ENCODE peak calls at places on chromosomes 5 and 9, in eight cellular contexts. E, I, X, B, O, W, C and F are unnamed samples.

GRCh38 chr9:34592895-34593601 is 3.5 kb upstream of the CNTFR start:
- DNase-seq in E (no peak), I (no peak), X (no peak), B (peak; percentile 44), O (no peak), W (no peak), C (peak; percentile 47), F (no peak)

GRCh38 chr5:43075319-43076293 is 35.5 kb upstream of the ANXA2R start:
- DNase-seq in E (no peak), I (no peak), X (no peak), B (no peak), O (no peak), W (no peak), C (no peak), F (no peak)

GRCh38 chr9:31541626-31542025 is 842.8 kb upstream of the ACO1 start:
- DNase-seq in E (no peak), I (no peak), X (no peak), B (no peak), O (no peak), W (no peak), C (no peak), F (no peak)

GRCh38 chr5:36300927-36301540 is 668 bp downstream of the RANBP3L start:
- DNase-seq in E (no peak), I (no peak), X (no peak), B (peak; percentile 38), O (no peak), W (no peak), C (no peak), F (no peak)

GRCh38 chr5:134063421-134063820 is 51.1 kb upstream of the TCF7 start:
- DNase-seq in E (no peak), I (no peak), X (peak; percentile 36), B (no peak), O (no peak), W (no peak), C (no peak), F (no peak)

GRCh38 chr5:129718766-129719165 is 29.1 kb upstream of the MINAR2 start:
- DNase-seq in E (no peak), I (no peak), X (no peak), B (no peak), O (no peak), W (no peak), C (no peak), F (no peak)

GRCh38 chr9:125674981-125675973 is 31.7 kb downstream of the MAPKAP1 start:
- DNase-seq in E (no peak), I (no peak), X (no peak), B (no peak), O (peak; percentile 58), W (no peak), C (no peak), F (no peak)

GRCh38 chr5:59380350-59380951 is 513.1 kb downstream of the PDE4D start:
- DNase-seq in E (peak; percentile 11), I (no peak), X (no peak), B (no peak), O (peak; percentile 37), W (no peak), C (peak; percentile 28), F (no peak)

GRCh38 chr5:97412959-97413358 is 229.9 kb upstream of the RIOK2 start:
- DNase-seq in E (no peak), I (no peak), X (no peak), B (no peak), O (no peak), W (no peak), C (no peak), F (no peak)

GRCh38 chr5:150409638-150410523 is 2.8 kb downstream of the CD74 start:
- DNase-seq in E (no peak), I (peak; percentile 94), X (peak; percentile 85), B (peak; percentile 85), O (peak; percentile 81), W (no peak), C (peak; percentile 91), F (no peak)

GRCh38 chr5:134968055-134968454 is 348 bp downstream of the CATSPER3 start:
- DNase-seq in E (no peak), I (no peak), X (no peak), B (no peak), O (no peak), W (no peak), C (no peak), F (no peak)

GRCh38 chr9:107029146-107029545 is 166.2 kb downstream of the ZNF462 start:
- DNase-seq in E (no peak), I (no peak), X (no peak), B (no peak), O (no peak), W (no peak), C (no peak), F (no peak)

GRCh38 chr5:140303987-140304386 is 1.1 kb upstream of the PFDN1 start:
- DNase-seq in E (no peak), I (no peak), X (no peak), B (no peak), O (no peak), W (no peak), C (no peak), F (no peak)

GRCh38 chr5:89374818-89375521 is 492.0 kb upstream of the MEF2C start:
- DNase-seq in E (no peak), I (no peak), X (no peak), B (no peak), O (no peak), W (no peak), C (no peak), F (no peak)

DNA sequence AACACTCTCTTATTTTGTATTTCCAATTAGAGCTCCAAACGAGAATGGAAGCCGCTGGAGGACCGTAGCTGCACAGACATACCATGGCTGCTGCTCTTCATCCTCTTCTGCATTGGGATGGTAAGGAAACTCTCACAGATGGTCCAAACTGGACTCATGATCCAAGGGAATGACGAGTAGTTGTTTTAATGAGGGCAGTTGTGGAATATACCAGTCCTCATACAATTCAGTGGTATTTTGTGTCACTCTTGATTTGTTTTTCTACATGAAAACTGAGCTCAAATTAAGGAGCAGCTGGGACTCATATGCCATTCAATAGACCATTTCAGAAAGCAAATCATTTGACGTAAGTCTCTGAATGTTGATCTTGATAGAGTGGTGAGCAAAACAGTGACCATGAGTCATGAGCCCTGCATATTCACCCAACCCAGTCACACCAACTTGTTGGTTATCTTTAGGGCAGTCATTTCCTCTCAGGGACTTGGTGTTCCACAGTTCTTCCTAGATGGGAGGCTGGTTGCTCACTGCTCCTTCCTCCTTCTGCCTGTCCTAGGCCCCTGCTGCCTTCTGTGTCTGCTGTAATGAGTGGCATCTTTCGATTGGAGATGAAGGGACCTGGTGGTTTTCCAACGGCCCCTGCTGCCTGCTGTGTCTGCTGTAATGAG is 54.9 kb downstream of the SLC44A1 start:
- DNase-seq in E (no peak), I (no peak), X (no peak), B (peak; percentile 41), O (no peak), W (no peak), C (no peak), F (no peak)
- TF ChIP-seq POLR2AphosphoS5 in E (no peak), I (peak; percentile 30), X (no peak), B (no peak), O (no peak), W (no peak), C (peak; percentile 48), F (no peak)

DNA sequence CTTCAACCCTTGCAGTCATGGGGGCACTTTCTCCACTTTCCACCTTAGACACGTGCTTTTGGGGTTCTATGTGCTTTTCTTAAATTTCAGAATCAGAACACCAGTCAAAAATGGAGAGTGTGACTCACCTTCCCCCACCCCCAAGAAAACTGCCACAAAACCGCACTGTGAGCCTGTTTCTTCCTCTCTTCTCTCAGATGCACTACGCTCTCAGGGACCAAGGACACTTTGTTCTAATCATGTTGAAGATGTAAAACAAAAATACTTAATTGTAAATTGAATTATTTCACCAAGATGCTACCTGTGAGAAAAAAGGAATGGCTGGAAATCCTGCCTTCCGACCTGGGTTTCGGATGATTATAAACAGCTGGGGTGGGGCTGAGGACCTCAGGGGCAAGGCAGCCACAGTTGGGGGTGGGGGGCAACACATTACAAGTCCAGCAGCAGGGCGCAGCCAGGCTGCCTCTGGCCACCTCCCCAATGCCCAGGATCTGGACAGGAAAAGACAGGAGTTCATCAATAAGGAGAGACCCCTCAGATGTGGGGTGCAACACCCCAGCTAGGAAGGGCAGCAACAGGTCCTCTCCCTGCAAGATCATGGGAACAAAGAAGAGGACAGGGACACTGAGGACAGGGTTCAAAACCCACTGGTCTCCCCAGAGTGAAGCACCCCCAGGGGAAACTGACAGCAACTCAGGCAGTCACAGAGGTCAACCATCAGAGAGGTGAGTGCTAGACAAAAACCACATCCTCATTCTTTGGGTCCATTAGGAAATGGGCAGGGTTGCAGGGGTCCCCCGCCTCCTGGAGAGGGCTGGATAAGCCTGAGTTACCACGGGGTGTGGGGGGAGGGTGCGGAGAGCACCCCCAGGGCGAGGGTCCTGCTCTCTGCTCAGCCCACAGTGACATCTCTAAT is 33.7 kb downstream of the SEMA4D start:
- DNase-seq in E (peak; percentile 59), I (no peak), X (peak; percentile 88), B (peak; percentile 47), O (no peak), W (peak; percentile 61), C (no peak), F (no peak)
- TF ChIP-seq POLR2AphosphoS5 in E (no peak), I (no peak), X (peak; percentile 50), B (no peak), O (no peak), W (peak; percentile 25), C (no peak), F (no peak)

DNA sequence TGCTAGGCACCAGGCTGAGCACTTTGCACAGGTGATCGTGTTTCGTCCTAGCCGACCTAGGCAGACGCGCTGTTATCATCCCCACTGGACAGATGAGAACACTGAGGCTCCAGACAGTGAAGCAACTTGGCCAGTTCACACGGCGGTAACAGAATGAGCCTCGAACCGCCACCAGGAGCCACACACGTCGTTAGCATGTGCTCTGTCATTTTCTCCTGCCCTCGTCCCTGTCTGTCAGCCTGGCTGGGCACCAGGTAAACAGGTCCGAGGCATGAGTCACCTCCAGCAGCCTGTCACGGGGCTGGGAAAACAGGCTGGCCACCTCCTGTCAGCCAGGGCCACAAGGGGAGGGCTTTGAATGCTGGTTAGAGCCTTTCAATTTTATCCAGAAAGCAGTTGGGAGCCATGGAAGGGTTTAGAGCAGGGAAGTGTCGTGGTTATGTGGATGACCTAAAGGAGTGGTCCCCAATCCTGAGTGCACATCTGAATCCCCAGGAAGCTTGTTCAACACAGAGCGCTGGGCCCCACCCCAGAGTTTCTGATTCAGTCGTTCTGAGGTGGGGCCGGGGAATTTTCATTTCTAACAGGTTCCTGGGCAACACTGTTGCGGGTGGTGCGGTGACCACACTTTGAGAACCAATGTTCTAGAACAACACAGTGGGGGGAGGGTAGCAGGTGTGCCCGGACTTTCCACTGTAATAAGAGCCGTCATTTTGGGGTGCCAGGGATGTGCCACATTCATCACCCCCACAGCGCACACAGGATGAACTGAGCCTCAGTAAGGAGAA is 39.5 kb downstream of the DUSP1 start:
- DNase-seq in E (no peak), I (no peak), X (no peak), B (peak; percentile 83), O (peak; percentile 66), W (no peak), C (no peak), F (no peak)
- TF ChIP-seq POLR2AphosphoS5 in E (no peak), I (peak; percentile 78), X (no peak), B (no peak), O (peak; percentile 15), W (no peak), C (no peak), F (peak; percentile 62)

DNA sequence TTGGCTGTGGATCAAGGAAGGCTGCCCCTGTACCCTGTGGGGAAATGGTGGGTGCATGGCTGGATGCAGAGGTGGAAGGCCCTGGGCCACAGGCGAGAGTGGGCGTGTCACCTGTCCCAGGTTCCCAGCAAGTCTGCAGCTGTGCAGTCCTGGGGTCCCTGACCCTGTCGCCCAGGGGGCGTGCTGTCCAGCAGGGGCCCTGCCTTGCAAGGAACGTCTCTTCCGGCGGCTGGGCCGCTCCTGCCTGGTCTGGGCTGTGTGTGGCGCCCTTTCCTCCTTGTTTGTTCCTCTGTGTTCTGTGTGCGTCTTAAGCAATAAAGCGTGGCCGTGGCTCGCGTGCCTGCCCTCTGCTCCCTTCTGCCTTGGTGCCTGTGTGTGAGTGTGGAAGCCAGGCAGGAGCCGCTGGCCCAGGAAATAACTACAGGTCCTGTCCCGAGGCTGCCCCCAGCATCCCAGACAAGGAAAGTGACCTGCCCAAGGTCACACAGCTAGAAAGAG is 8.4 kb downstream of the SLC2A6 start:
- DNase-seq in E (no peak), I (no peak), X (no peak), B (no peak), O (no peak), W (no peak), C (no peak), F (no peak)
- TF ChIP-seq POLR2AphosphoS5 in E (no peak), I (no peak), X (peak; percentile 75), B (no peak), O (no peak), W (peak; percentile 65), C (no peak), F (no peak)